ENCODE peak calls at places on chromosomes 2 and 18, in ten cellular contexts. One of them, this sample, is unnamed.

GRCh38 chr2:135162377-135162776 is 110.3 kb downstream of the RAB3GAP1 start:
- DNase-seq in HCT116: no peak
- DNase-seq in body of pancreas: peak
- DNase-seq in lung: no peak
- DNase-seq in endodermal cell: no peak
- DNase-seq in lower lobe of right lung: no peak
- DNase-seq in dorsolateral prefrontal cortex: no peak
- DNase-seq in tibial nerve: no peak
- DNase-seq in endothelial cell of umbilical vein: no peak
- DNase-seq in A549: no peak
- DNase-seq in this sample: no peak

GRCh38 chr2:4618141-4618540 is 914.8 kb downstream of the DCDC2C start:
- DNase-seq in HCT116: no peak
- DNase-seq in body of pancreas: no peak
- DNase-seq in lung: no peak
- DNase-seq in endodermal cell: no peak
- DNase-seq in lower lobe of right lung: no peak
- DNase-seq in dorsolateral prefrontal cortex: no peak
- DNase-seq in tibial nerve: no peak
- DNase-seq in endothelial cell of umbilical vein: no peak
- DNase-seq in A549: no peak
- DNase-seq in this sample: no peak

GRCh38 chr18:31046916-31047315 is 4.4 kb upstream of the DSC3 start:
- DNase-seq in HCT116: no peak
- DNase-seq in body of pancreas: no peak
- DNase-seq in lung: no peak
- DNase-seq in endodermal cell: no peak
- DNase-seq in lower lobe of right lung: no peak
- DNase-seq in dorsolateral prefrontal cortex: no peak
- DNase-seq in tibial nerve: no peak
- DNase-seq in endothelial cell of umbilical vein: no peak
- DNase-seq in A549: no peak
- DNase-seq in this sample: no peak

GRCh38 chr2:185208261-185208660 is 530.3 kb upstream of the FSIP2 start:
- DNase-seq in HCT116: peak
- DNase-seq in body of pancreas: peak
- DNase-seq in lung: no peak
- DNase-seq in endodermal cell: peak
- DNase-seq in lower lobe of right lung: no peak
- DNase-seq in dorsolateral prefrontal cortex: no peak
- DNase-seq in tibial nerve: no peak
- DNase-seq in endothelial cell of umbilical vein: no peak
- DNase-seq in A549: peak
- DNase-seq in this sample: no peak

GRCh38 chr2:233593201-233593600 is 24.2 kb upstream of the UGT1A8 start:
- DNase-seq in HCT116: no peak
- DNase-seq in body of pancreas: no peak
- DNase-seq in lung: no peak
- DNase-seq in endodermal cell: no peak
- DNase-seq in lower lobe of right lung: no peak
- DNase-seq in dorsolateral prefrontal cortex: no peak
- DNase-seq in tibial nerve: no peak
- DNase-seq in endothelial cell of umbilical vein: no peak
- DNase-seq in A549: no peak
- DNase-seq in this sample: no peak

GRCh38 chr2:64359892-64360657 is 93.9 kb upstream of the LGALSL start:
- DNase-seq in HCT116: peak
- DNase-seq in body of pancreas: peak
- DNase-seq in lung: peak
- DNase-seq in endodermal cell: peak
- DNase-seq in lower lobe of right lung: peak
- DNase-seq in dorsolateral prefrontal cortex: no peak
- DNase-seq in tibial nerve: peak
- DNase-seq in endothelial cell of umbilical vein: peak
- DNase-seq in A549: peak
- DNase-seq in this sample: no peak

GRCh38 chr2:96393989-96394761 is 58.6 kb downstream of the NCAPH start:
- DNase-seq in HCT116: no peak
- DNase-seq in body of pancreas: no peak
- DNase-seq in lung: no peak
- DNase-seq in endodermal cell: no peak
- DNase-seq in lower lobe of right lung: no peak
- DNase-seq in dorsolateral prefrontal cortex: no peak
- DNase-seq in tibial nerve: no peak
- DNase-seq in endothelial cell of umbilical vein: no peak
- DNase-seq in A549: no peak
- DNase-seq in this sample: no peak

GRCh38 chr2:133138693-133139092 is 429.6 kb downstream of the NCKAP5 start:
- DNase-seq in HCT116: no peak
- DNase-seq in body of pancreas: no peak
- DNase-seq in lung: no peak
- DNase-seq in endodermal cell: peak
- DNase-seq in lower lobe of right lung: no peak
- DNase-seq in dorsolateral prefrontal cortex: no peak
- DNase-seq in tibial nerve: no peak
- DNase-seq in endothelial cell of umbilical vein: no peak
- DNase-seq in A549: no peak
- DNase-seq in this sample: no peak

GRCh38 chr2:169038338-169038757 is 7.2 kb upstream of the ABCB11 start:
- DNase-seq in HCT116: no peak
- DNase-seq in body of pancreas: no peak
- DNase-seq in lung: no peak
- DNase-seq in endodermal cell: no peak
- DNase-seq in lower lobe of right lung: no peak
- DNase-seq in dorsolateral prefrontal cortex: no peak
- DNase-seq in tibial nerve: no peak
- DNase-seq in endothelial cell of umbilical vein: no peak
- DNase-seq in A549: peak
- DNase-seq in this sample: no peak

GRCh38 chr2:178498137-178498536 is 17.9 kb downstream of the PLEKHA3 start:
- DNase-seq in HCT116: no peak
- DNase-seq in body of pancreas: no peak
- DNase-seq in lung: no peak
- DNase-seq in endodermal cell: no peak
- DNase-seq in lower lobe of right lung: no peak
- DNase-seq in dorsolateral prefrontal cortex: no peak
- DNase-seq in tibial nerve: no peak
- DNase-seq in endothelial cell of umbilical vein: no peak
- DNase-seq in A549: no peak
- DNase-seq in this sample: no peak

GRCh38 chr2:5250482-5250881 is 441.7 kb upstream of the SOX11 start:
- DNase-seq in HCT116: no peak
- DNase-seq in body of pancreas: no peak
- DNase-seq in lung: no peak
- DNase-seq in endodermal cell: peak
- DNase-seq in lower lobe of right lung: no peak
- DNase-seq in dorsolateral prefrontal cortex: no peak
- DNase-seq in tibial nerve: no peak
- DNase-seq in endothelial cell of umbilical vein: no peak
- DNase-seq in A549: no peak
- DNase-seq in this sample: no peak

GRCh38 chr2:63962186-63962585 is 57.0 kb downstream of the VPS54 start:
- DNase-seq in HCT116: no peak
- DNase-seq in body of pancreas: no peak
- DNase-seq in lung: no peak
- DNase-seq in endodermal cell: no peak
- DNase-seq in lower lobe of right lung: no peak
- DNase-seq in dorsolateral prefrontal cortex: no peak
- DNase-seq in tibial nerve: no peak
- DNase-seq in endothelial cell of umbilical vein: no peak
- DNase-seq in A549: no peak
- DNase-seq in this sample: no peak

GRCh38 chr2:164562666-164563065 is 58.6 kb downstream of the GRB14 start:
- DNase-seq in HCT116: no peak
- DNase-seq in body of pancreas: no peak
- DNase-seq in lung: no peak
- DNase-seq in endodermal cell: no peak
- DNase-seq in lower lobe of right lung: no peak
- DNase-seq in dorsolateral prefrontal cortex: no peak
- DNase-seq in tibial nerve: no peak
- DNase-seq in endothelial cell of umbilical vein: peak
- DNase-seq in A549: no peak
- DNase-seq in this sample: no peak

GRCh38 chr2:88521445-88522070 is 69.1 kb upstream of the FOXI3 start:
- DNase-seq in HCT116: no peak
- DNase-seq in body of pancreas: no peak
- DNase-seq in lung: no peak
- DNase-seq in endodermal cell: no peak
- DNase-seq in lower lobe of right lung: no peak
- DNase-seq in dorsolateral prefrontal cortex: no peak
- DNase-seq in tibial nerve: no peak
- DNase-seq in endothelial cell of umbilical vein: no peak
- DNase-seq in A549: no peak
- DNase-seq in this sample: no peak

GRCh38 chr2:75173746-75174145 is 25.6 kb downstream of the TACR1 start:
- DNase-seq in HCT116: no peak
- DNase-seq in body of pancreas: no peak
- DNase-seq in lung: no peak
- DNase-seq in endodermal cell: no peak
- DNase-seq in lower lobe of right lung: no peak
- DNase-seq in dorsolateral prefrontal cortex: no peak
- DNase-seq in tibial nerve: no peak
- DNase-seq in endothelial cell of umbilical vein: no peak
- DNase-seq in A549: no peak
- DNase-seq in this sample: no peak
- H3K27ac ChIP-seq in HCT116: no peak
- H3K27ac ChIP-seq in body of pancreas: no peak
- H3K27ac ChIP-seq in lung: no peak
- H3K27ac ChIP-seq in endodermal cell: no peak
- H3K27ac ChIP-seq in lower lobe of right lung: no peak
- H3K27ac ChIP-seq in dorsolateral prefrontal cortex: no peak
- H3K27ac ChIP-seq in tibial nerve: no peak
- H3K27ac ChIP-seq in endothelial cell of umbilical vein: no peak
- H3K27ac ChIP-seq in A549: no peak
- H3K27ac ChIP-seq in this sample: no peak

GRCh38 chr18:48829443-48830149 is 121.2 kb downstream of the SMAD7 start:
- DNase-seq in HCT116: no peak
- DNase-seq in body of pancreas: no peak
- DNase-seq in lung: no peak
- DNase-seq in endodermal cell: peak
- DNase-seq in lower lobe of right lung: peak
- DNase-seq in dorsolateral prefrontal cortex: peak
- DNase-seq in tibial nerve: no peak
- DNase-seq in endothelial cell of umbilical vein: no peak
- DNase-seq in A549: no peak
- DNase-seq in this sample: no peak

GRCh38 chr18:48828201-48828580 is 122.6 kb downstream of the SMAD7 start:
- DNase-seq in HCT116: no peak
- DNase-seq in body of pancreas: no peak
- DNase-seq in lung: no peak
- DNase-seq in endodermal cell: no peak
- DNase-seq in lower lobe of right lung: no peak
- DNase-seq in dorsolateral prefrontal cortex: no peak
- DNase-seq in tibial nerve: no peak
- DNase-seq in endothelial cell of umbilical vein: no peak
- DNase-seq in A549: no peak
- DNase-seq in this sample: no peak

GRCh38 chr18:48826806-48827205 is 124.0 kb downstream of the SMAD7 start:
- DNase-seq in HCT116: no peak
- DNase-seq in body of pancreas: no peak
- DNase-seq in lung: no peak
- DNase-seq in endodermal cell: peak
- DNase-seq in lower lobe of right lung: peak
- DNase-seq in dorsolateral prefrontal cortex: peak
- DNase-seq in tibial nerve: no peak
- DNase-seq in endothelial cell of umbilical vein: no peak
- DNase-seq in A549: no peak
- DNase-seq in this sample: no peak

GRCh38 chr18:48827321-48828200 is 123.2 kb downstream of the SMAD7 start:
- DNase-seq in HCT116: no peak
- DNase-seq in body of pancreas: no peak
- DNase-seq in lung: no peak
- DNase-seq in endodermal cell: peak
- DNase-seq in lower lobe of right lung: peak
- DNase-seq in dorsolateral prefrontal cortex: peak
- DNase-seq in tibial nerve: no peak
- DNase-seq in endothelial cell of umbilical vein: peak
- DNase-seq in A549: no peak
- DNase-seq in this sample: no peak

DNA sequence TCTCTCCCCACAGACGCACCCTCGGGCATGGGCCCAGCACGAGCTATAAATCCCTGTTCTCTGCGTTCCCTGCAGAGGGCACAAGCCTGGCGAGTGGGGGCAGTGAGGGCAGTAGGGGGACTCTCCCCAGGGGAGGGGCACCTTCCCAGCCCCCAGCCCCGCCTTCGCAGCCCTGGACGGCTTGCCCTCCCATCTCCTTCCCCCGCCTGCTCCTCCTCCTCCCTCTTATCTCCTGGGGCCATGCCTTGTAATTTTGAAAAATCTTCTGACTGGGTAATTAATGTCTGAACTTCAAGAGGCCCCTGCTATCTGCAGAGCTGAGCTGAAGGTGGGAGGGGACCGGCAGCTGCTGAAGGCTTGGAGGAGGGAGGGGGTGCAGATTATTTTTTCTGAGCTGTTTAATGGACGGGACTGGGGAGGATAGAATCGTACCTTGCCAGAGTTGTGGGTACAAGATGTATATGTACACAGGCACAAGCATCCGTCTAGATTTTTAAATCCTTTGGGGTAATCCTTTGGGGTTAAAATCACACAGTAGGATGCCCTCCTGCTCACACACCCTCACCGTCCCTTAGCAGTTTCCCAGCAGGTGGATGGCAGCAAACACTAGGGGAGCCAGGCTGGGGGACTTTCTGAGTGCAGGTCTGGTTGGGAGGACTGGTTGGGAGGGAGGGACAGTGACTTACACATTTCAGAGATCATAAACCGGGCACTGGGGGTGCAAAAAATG is 121.9 kb downstream of the SMAD7 start:
- DNase-seq in HCT116: no peak
- DNase-seq in body of pancreas: no peak
- DNase-seq in lung: no peak
- DNase-seq in endodermal cell: peak
- DNase-seq in lower lobe of right lung: peak
- DNase-seq in dorsolateral prefrontal cortex: peak
- DNase-seq in tibial nerve: no peak
- DNase-seq in endothelial cell of umbilical vein: no peak
- DNase-seq in A549: no peak
- DNase-seq in this sample: no peak
- TF ChIP-seq CTCF in HCT116: no peak
- TF ChIP-seq CTCF in body of pancreas: no peak
- TF ChIP-seq CTCF in lung: no peak
- TF ChIP-seq CTCF in endodermal cell: no peak
- TF ChIP-seq CTCF in lower lobe of right lung: no peak
- TF ChIP-seq CTCF in dorsolateral prefrontal cortex: no peak
- TF ChIP-seq CTCF in tibial nerve: no peak
- TF ChIP-seq CTCF in endothelial cell of umbilical vein: no peak
- TF ChIP-seq CTCF in A549: no peak
- TF ChIP-seq CTCF in this sample: no peak

GRCh38 chr2:26769501-26769850 is 5.4 kb downstream of the SLC35F6 start:
- DNase-seq in HCT116: no peak
- DNase-seq in body of pancreas: no peak
- DNase-seq in lung: no peak
- DNase-seq in endodermal cell: no peak
- DNase-seq in lower lobe of right lung: no peak
- DNase-seq in dorsolateral prefrontal cortex: no peak
- DNase-seq in tibial nerve: no peak
- DNase-seq in endothelial cell of umbilical vein: no peak
- DNase-seq in A549: no peak
- DNase-seq in this sample: no peak
- H3K27ac ChIP-seq in HCT116: peak
- H3K27ac ChIP-seq in body of pancreas: no peak
- H3K27ac ChIP-seq in lung: peak
- H3K27ac ChIP-seq in endodermal cell: no peak
- H3K27ac ChIP-seq in lower lobe of right lung: peak
- H3K27ac ChIP-seq in dorsolateral prefrontal cortex: peak
- H3K27ac ChIP-seq in tibial nerve: peak
- H3K27ac ChIP-seq in endothelial cell of umbilical vein: no peak
- H3K27ac ChIP-seq in A549: peak
- H3K27ac ChIP-seq in this sample: peak

GRCh38 chr2:17573085-17573805 is 32.7 kb downstream of the VSNL1 start:
- DNase-seq in HCT116: no peak
- DNase-seq in body of pancreas: no peak
- DNase-seq in lung: no peak
- DNase-seq in endodermal cell: no peak
- DNase-seq in lower lobe of right lung: no peak
- DNase-seq in dorsolateral prefrontal cortex: no peak
- DNase-seq in tibial nerve: no peak
- DNase-seq in endothelial cell of umbilical vein: no peak
- DNase-seq in A549: no peak
- DNase-seq in this sample: no peak
- TF ChIP-seq CTCF in HCT116: peak
- TF ChIP-seq CTCF in body of pancreas: no peak
- TF ChIP-seq CTCF in lung: no peak
- TF ChIP-seq CTCF in endodermal cell: peak
- TF ChIP-seq CTCF in lower lobe of right lung: no peak
- TF ChIP-seq CTCF in dorsolateral prefrontal cortex: no peak
- TF ChIP-seq CTCF in tibial nerve: no peak
- TF ChIP-seq CTCF in endothelial cell of umbilical vein: no peak
- TF ChIP-seq CTCF in A549: no peak
- TF ChIP-seq CTCF in this sample: no peak

This sample was measured in esophagus squamous epithelium.